ENCODE peak calls at places on chromosomes 1 and 21, in five cellular contexts. L is BJ, M is brain microvascular endothelial cell, X is GM12878, V is upper lobe of right lung. G is an unnamed sample. For H3K36me3, the result is how much of the 10 kb centered on the place peaks cover.

GRCh38 chr1:184929711-184930202 is 44.6 kb downstream of the NIBAN1 start:
- DNase-seq in L (no peak), V (no peak), M (no peak), X (no peak), G (no peak)

GRCh38 chr1:239547987-239548386 is 161.6 kb downstream of the CHRM3 start:
- DNase-seq in M (peak), X (no peak), V (no peak), L (no peak), G (no peak)

GRCh38 chr1:7856345-7856744 is 3.5 kb upstream of the UTS2 start:
- DNase-seq in V (no peak), M (peak), X (no peak), L (no peak), G (no peak)

GRCh38 chr21:31136891-31137290 is 98.6 kb upstream of the KRTAP19-8 start:
- DNase-seq in M (peak), X (peak), V (no peak), L (no peak), G (no peak)

GRCh38 chr1:191641420-191642215 is 516.6 kb upstream of the RGS18 start:
- DNase-seq in X (no peak), V (no peak), L (no peak), M (peak), G (no peak)

GRCh38 chr1:234201600-234201999 is 171.7 kb upstream of the COA6 start:
- DNase-seq in M (no peak), L (no peak), V (no peak), X (no peak), G (no peak)

GRCh38 chr1:214850432-214851010 is 232.0 kb upstream of the KCNK2 start:
- DNase-seq in M (no peak), V (no peak), L (no peak), X (no peak), G (no peak)

GRCh38 chr1:181768216-181768929 is 285.1 kb downstream of the CACNA1E start:
- DNase-seq in V (no peak), L (no peak), M (no peak), X (peak), G (no peak)

GRCh38 chr1:54668567-54668966 is 27.0 kb downstream of the MROH7 start:
- DNase-seq in L (no peak), M (no peak), X (no peak), V (no peak), G (no peak)

GRCh38 chr1:223500560-223501425 is 107.6 kb downstream of the CCDC185 start:
- DNase-seq in V (peak), X (no peak), M (peak), L (peak), G (no peak)

GRCh38 chr1:226589008-226589733 is 40.6 kb downstream of the STUM start:
- DNase-seq in M (no peak), V (no peak), L (no peak), X (no peak), G (no peak)

GRCh38 chr1:34155851-34156250 is 9.2 kb downstream of the CSMD2 start:
- DNase-seq in L (no peak), M (no peak), X (no peak), V (no peak), G (no peak)

GRCh38 chr1:172906778-172907592 is 143.8 kb downstream of the TNFSF18 start:
- DNase-seq in L (peak), X (no peak), M (peak), V (no peak), G (no peak)

GRCh38 chr1:22575532-22576147 is 12.4 kb downstream of the EPHA8 start:
- DNase-seq in V (no peak), M (no peak), X (no peak), L (no peak), G (no peak)

GRCh38 chr1:114333670-114334069 is 177.3 kb downstream of the TRIM33 start:
- DNase-seq in X (no peak), L (no peak), V (no peak), M (no peak), G (no peak)

GRCh38 chr1:209850342-209850979 is 22.7 kb downstream of the UTP25 start:
- DNase-seq in M (peak), L (no peak), X (no peak), V (no peak), G (no peak)

GRCh38 chr1:209853677-209854076 is 25.9 kb downstream of the UTP25 start:
- DNase-seq in X (no peak), L (no peak), V (no peak), M (no peak), G (no peak)

GRCh38 chr1:209855623-209856022 is 27.9 kb downstream of the UTP25 start:
- DNase-seq in M (no peak), V (no peak), X (no peak), L (no peak), G (no peak)

GRCh38 chr1:209858561-209859103 is 30.9 kb downstream of the UTP25 start:
- DNase-seq in V (no peak), L (no peak), X (no peak), M (no peak), G (no peak)

DNA sequence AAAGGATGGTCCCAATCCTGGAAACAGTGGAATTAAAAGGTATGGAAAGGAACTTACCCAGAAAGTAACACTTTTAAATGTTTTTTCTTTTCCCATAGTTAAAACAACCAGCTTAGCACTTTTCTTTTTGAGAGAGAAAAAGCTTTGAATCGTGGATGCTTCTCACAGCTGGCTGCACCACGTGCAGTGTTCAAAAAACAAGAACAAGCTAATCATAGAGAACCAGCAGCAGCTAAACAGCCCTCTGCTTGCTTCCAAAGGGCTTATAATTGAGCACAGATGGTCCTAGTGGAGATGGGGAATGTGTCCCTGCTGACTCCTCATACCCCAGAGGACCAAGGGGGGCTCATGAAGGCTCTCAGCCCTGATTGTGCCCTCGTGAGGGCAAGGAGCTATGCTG is 26.4 kb downstream of the UTP25 start:
- DNase-seq in M (no peak), V (no peak), L (no peak), X (no peak), G (no peak)
- H3K4me3 ChIP-seq in M (no peak), V (no peak), L (no peak), X (no peak), G (no peak)

GRCh38 chr1:201947697-201948008 is 1.3 kb upstream of the LMOD1 start:
- DNase-seq in L (no peak), X (no peak), V (no peak), M (no peak), G (no peak)
- TF ChIP-seq CTCF in L (no peak), X (no peak), V (no peak), M (no peak), G (no peak)

GRCh38 chr1:171787686-171788480 is 6.4 kb downstream of the METTL13 start:
- DNase-seq in L (no peak), V (no peak), M (no peak), X (no peak), G (no peak)
- H3K36me3 ChIP-seq in L (under half), V (half or more), M (half or more), X (under half), G (under half)

GRCh38 chr1:1205769-1206375 is 520 bp downstream of the TNFRSF18 start:
- DNase-seq in M (no peak), L (no peak), V (no peak), X (no peak), G (peak)
- H3K4me3 ChIP-seq in M (no peak), L (no peak), V (peak), X (no peak), G (peak)

GRCh38 chr1:46303038-46303871 is at the start of the genes LRRC41 and UQCRH:
- DNase-seq in X (peak), M (peak), L (peak), V (peak), G (peak)
- TF ChIP-seq CTCF in X (no peak), M (peak), L (peak), V (no peak), G (peak)

DNA sequence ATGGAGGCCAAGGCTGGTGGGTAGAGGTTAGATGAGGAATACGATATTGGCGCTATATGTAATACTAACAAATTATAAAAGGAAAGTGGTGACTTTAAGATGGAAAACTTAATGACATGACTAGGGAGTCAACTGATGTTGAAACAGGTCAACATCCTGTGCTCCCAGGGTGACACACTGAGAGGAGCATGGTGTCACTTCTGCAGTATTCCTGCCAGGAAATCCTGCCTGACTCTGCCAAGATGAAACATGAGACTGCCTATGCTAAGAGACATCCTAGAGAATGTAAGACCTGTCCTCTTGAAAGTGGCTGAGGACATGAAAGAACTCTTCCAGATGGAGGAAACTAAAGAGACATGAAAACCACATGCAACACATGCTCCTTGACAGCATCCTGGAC is 65.0 kb upstream of the KCND3 start:
- DNase-seq in M (no peak), X (no peak), L (no peak), V (no peak), G (no peak)
- H3K36me3 ChIP-seq in M (under half), X (under half), L (under half), V (under half), G (under half)

GRCh38 chr1:220484135-220484534 is 43.8 kb upstream of the MARK1 start:
- DNase-seq in L (no peak), M (no peak), V (no peak), X (no peak), G (no peak)

GRCh38 chr1:220487297-220487820 is 40.6 kb upstream of the MARK1 start:
- DNase-seq in L (peak), X (no peak), V (no peak), M (peak), G (no peak)

GRCh38 chr1:220485131-220485530 is 42.8 kb upstream of the MARK1 start:
- DNase-seq in L (no peak), M (no peak), V (no peak), X (no peak), G (no peak)

GRCh38 chr1:220485791-220486190 is 42.1 kb upstream of the MARK1 start:
- DNase-seq in L (no peak), X (no peak), M (no peak), V (no peak), G (no peak)

GRCh38 chr1:220483700-220484099 is 44.2 kb upstream of the MARK1 start:
- DNase-seq in X (no peak), M (no peak), V (no peak), L (peak), G (no peak)
- H3K4me3 ChIP-seq in X (no peak), M (no peak), V (no peak), L (no peak), G (no peak)

GRCh38 chr1:19374402-19374801 is 62.3 kb downstream of the SLC66A1 start:
- DNase-seq in V (no peak), L (no peak), X (no peak), M (no peak), G (no peak)
- TF ChIP-seq CTCF in V (peak), L (peak), X (peak), M (peak), G (no peak)

DNA sequence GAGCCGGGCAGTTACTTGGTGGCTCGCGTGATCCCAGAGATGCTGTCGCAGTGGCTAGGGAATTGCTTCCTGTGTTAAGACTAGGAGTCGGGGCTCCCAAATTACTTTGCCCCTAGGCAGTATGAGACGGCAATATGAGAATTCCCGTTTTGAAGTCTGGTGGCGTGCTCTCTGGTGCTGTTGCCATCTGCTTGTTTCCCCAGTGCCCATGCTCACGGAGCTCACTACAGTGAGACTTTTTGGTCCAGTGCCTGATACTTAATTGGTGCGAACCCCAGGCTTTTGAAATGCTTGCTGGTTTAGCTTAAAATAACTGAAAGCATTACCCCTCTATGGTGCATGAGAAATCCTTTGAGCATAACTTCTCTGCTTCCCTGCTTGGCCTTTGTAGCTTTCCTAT is 22.3 kb downstream of the AGT start:
- DNase-seq in V (no peak), L (no peak), M (no peak), X (no peak), G (no peak)
- H3K36me3 ChIP-seq in V (half or more), L (under half), M (under half), X (under half), G (under half)

DNA sequence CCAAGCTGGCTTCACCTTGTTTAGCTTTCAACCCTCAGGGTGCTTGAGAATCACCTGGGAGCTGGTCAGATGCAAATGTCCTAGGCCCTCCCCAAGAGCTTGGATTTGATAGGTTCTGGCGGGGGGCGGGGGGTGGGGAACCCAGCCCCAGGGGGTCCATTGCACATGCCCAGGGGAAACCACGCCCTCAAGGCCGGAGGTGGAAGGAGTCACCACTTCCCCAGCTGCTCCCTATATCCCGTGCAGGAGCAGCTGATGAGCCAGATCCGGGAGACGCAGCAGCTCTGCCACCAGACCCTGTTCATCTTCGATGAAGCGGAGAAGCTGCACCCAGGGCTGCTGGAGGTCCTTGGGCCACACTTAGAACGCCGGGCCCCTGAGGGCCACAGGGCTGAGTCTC is 5.8 kb downstream of the TOR3A start:
- DNase-seq in X (no peak), L (no peak), M (no peak), V (no peak), G (no peak)
- H3K4me3 ChIP-seq in X (no peak), L (no peak), M (no peak), V (no peak), G (no peak)

G was measured in GM06990.